ENCODE peak calls at places on chromosome 10, in ten cellular contexts. X is C1 segment of cervical spinal cord; W is HepG2; N is endodermal cell; C is amniotic stem cell; D is HuH-7; E is stimulated activated naive B cell treated with anti-CD40 and anti-IgM and Interleukin-4, amounts not matched to agents 10 μg/mL and 1 μg/mL and 100 μg/mL, for 72 hours; K is HTR-8/SVneo; G is cardiac muscle cell; S is activated naive CD4-positive, alpha-beta T cell. J is an unnamed sample.

GRCh38 chr10:60848126-60848525 is 69.8 kb downstream of the CDK1 start:
- DNase-seq in E (no peak), W (no peak), C (no peak), X (no peak), K (no peak), G (no peak), D (no peak), S (no peak), N (no peak), J (no peak)

GRCh38 chr10:74153123-74153522 is 2.1 kb downstream of the ADK start:
- DNase-seq in N (no peak), C (no peak), W (peak), K (no peak), E (no peak), X (no peak), G (peak), S (no peak), D (no peak), J (no peak)

GRCh38 chr10:1980459-1980858 is 243.1 kb upstream of the ADARB2 start:
- DNase-seq in C (no peak), G (no peak), S (no peak), D (no peak), K (no peak), N (no peak), E (no peak), X (no peak), W (no peak), J (no peak)

GRCh38 chr10:128631801-128632241 is 505.6 kb upstream of the MKI67 start:
- DNase-seq in D (peak), C (no peak), S (no peak), N (no peak), E (no peak), G (peak), K (no peak), W (peak), X (no peak), J (no peak)

GRCh38 chr10:35335133-35335532 is 1.2 kb upstream of the CCNY start:
- DNase-seq in C (no peak), W (peak), X (no peak), S (no peak), E (no peak), N (no peak), G (no peak), D (no peak), K (no peak), J (no peak)

GRCh38 chr10:95791425-95791979 is 35.5 kb downstream of the ENTPD1 start:
- DNase-seq in S (no peak), D (no peak), C (no peak), G (no peak), W (no peak), E (no peak), N (no peak), K (no peak), X (no peak), J (no peak)

GRCh38 chr10:133235891-133236321 is 1.7 kb upstream of the VENTX start:
- DNase-seq in X (no peak), W (no peak), S (no peak), G (no peak), E (no peak), C (no peak), N (peak), K (no peak), D (no peak), J (no peak)

GRCh38 chr10:24237801-24238390 is 29.0 kb downstream of the KIAA1217 start:
- DNase-seq in S (no peak), C (no peak), E (no peak), K (no peak), N (peak), G (no peak), D (no peak), W (peak), X (no peak), J (no peak)

GRCh38 chr10:104589871-104590270 is 51.2 kb upstream of the SORCS3 start:
- DNase-seq in K (peak), G (no peak), S (no peak), D (no peak), N (peak), C (no peak), W (no peak), E (no peak), X (no peak), J (no peak)

J was measured in iPS-NIHi11.